ENCODE peak calls at places on chromosomes 1 and 21, in ten cellular contexts. One of them, this sample, is unnamed.

GRCh38 chr1:29393451-29393826 is 157.1 kb downstream of the PTPRU start:
- DNase-seq in fibroblast of the conjunctiva: no peak
- DNase-seq in effector memory CD4-positive, alpha-beta T cell: no peak
- DNase-seq in NCI-H1105 treated with DMSO at 0.1 percent for 48 hours: no peak
- DNase-seq in CD4-positive, alpha-beta T cell: no peak
- DNase-seq in activated CD4-positive, CD25-positive, alpha-beta regulatory T cell: no peak
- DNase-seq in HFF-Myc: no peak
- DNase-seq in central memory CD4-positive, alpha-beta T cell: no peak
- DNase-seq in epithelial cell of proximal tubule: no peak
- DNase-seq in HL-60: no peak
- DNase-seq in this sample: no peak

GRCh38 chr1:190563230-190563629 is 85.6 kb upstream of the BRINP3 start:
- DNase-seq in fibroblast of the conjunctiva: no peak
- DNase-seq in effector memory CD4-positive, alpha-beta T cell: no peak
- DNase-seq in NCI-H1105 treated with DMSO at 0.1 percent for 48 hours: no peak
- DNase-seq in CD4-positive, alpha-beta T cell: no peak
- DNase-seq in activated CD4-positive, CD25-positive, alpha-beta regulatory T cell: no peak
- DNase-seq in HFF-Myc: no peak
- DNase-seq in central memory CD4-positive, alpha-beta T cell: no peak
- DNase-seq in epithelial cell of proximal tubule: no peak
- DNase-seq in HL-60: no peak
- DNase-seq in this sample: no peak

GRCh38 chr1:108747128-108747827 is 804 bp downstream of the STXBP3 start:
- DNase-seq in fibroblast of the conjunctiva: peak
- DNase-seq in effector memory CD4-positive, alpha-beta T cell: peak
- DNase-seq in NCI-H1105 treated with DMSO at 0.1 percent for 48 hours: peak
- DNase-seq in CD4-positive, alpha-beta T cell: peak
- DNase-seq in activated CD4-positive, CD25-positive, alpha-beta regulatory T cell: no peak
- DNase-seq in HFF-Myc: peak
- DNase-seq in central memory CD4-positive, alpha-beta T cell: peak
- DNase-seq in epithelial cell of proximal tubule: peak
- DNase-seq in HL-60: peak
- DNase-seq in this sample: peak

GRCh38 chr1:192809286-192810252 is 730 bp downstream of the RGS2 start:
- DNase-seq in fibroblast of the conjunctiva: no peak
- DNase-seq in effector memory CD4-positive, alpha-beta T cell: peak
- DNase-seq in NCI-H1105 treated with DMSO at 0.1 percent for 48 hours: peak
- DNase-seq in CD4-positive, alpha-beta T cell: peak
- DNase-seq in activated CD4-positive, CD25-positive, alpha-beta regulatory T cell: no peak
- DNase-seq in HFF-Myc: no peak
- DNase-seq in central memory CD4-positive, alpha-beta T cell: peak
- DNase-seq in epithelial cell of proximal tubule: no peak
- DNase-seq in HL-60: peak
- DNase-seq in this sample: peak

GRCh38 chr21:41763398-41763931 is 3.4 kb downstream of the RIPK4 start:
- DNase-seq in fibroblast of the conjunctiva: no peak
- DNase-seq in effector memory CD4-positive, alpha-beta T cell: no peak
- DNase-seq in NCI-H1105 treated with DMSO at 0.1 percent for 48 hours: no peak
- DNase-seq in CD4-positive, alpha-beta T cell: no peak
- DNase-seq in activated CD4-positive, CD25-positive, alpha-beta regulatory T cell: no peak
- DNase-seq in HFF-Myc: no peak
- DNase-seq in central memory CD4-positive, alpha-beta T cell: no peak
- DNase-seq in epithelial cell of proximal tubule: no peak
- DNase-seq in HL-60: no peak
- DNase-seq in this sample: no peak

GRCh38 chr1:52677407-52677806 is 20.7 kb downstream of the COA7 start:
- DNase-seq in fibroblast of the conjunctiva: no peak
- DNase-seq in effector memory CD4-positive, alpha-beta T cell: no peak
- DNase-seq in NCI-H1105 treated with DMSO at 0.1 percent for 48 hours: no peak
- DNase-seq in CD4-positive, alpha-beta T cell: no peak
- DNase-seq in activated CD4-positive, CD25-positive, alpha-beta regulatory T cell: no peak
- DNase-seq in HFF-Myc: no peak
- DNase-seq in central memory CD4-positive, alpha-beta T cell: no peak
- DNase-seq in epithelial cell of proximal tubule: no peak
- DNase-seq in HL-60: peak
- DNase-seq in this sample: no peak

GRCh38 chr1:184686540-184686939 is 68.1 kb downstream of the EDEM3 start:
- DNase-seq in fibroblast of the conjunctiva: peak
- DNase-seq in effector memory CD4-positive, alpha-beta T cell: no peak
- DNase-seq in NCI-H1105 treated with DMSO at 0.1 percent for 48 hours: peak
- DNase-seq in CD4-positive, alpha-beta T cell: no peak
- DNase-seq in activated CD4-positive, CD25-positive, alpha-beta regulatory T cell: no peak
- DNase-seq in HFF-Myc: no peak
- DNase-seq in central memory CD4-positive, alpha-beta T cell: no peak
- DNase-seq in epithelial cell of proximal tubule: peak
- DNase-seq in HL-60: no peak
- DNase-seq in this sample: no peak

GRCh38 chr21:29487154-29487553 is 188.4 kb downstream of the BACH1 start:
- DNase-seq in fibroblast of the conjunctiva: no peak
- DNase-seq in effector memory CD4-positive, alpha-beta T cell: no peak
- DNase-seq in NCI-H1105 treated with DMSO at 0.1 percent for 48 hours: no peak
- DNase-seq in CD4-positive, alpha-beta T cell: no peak
- DNase-seq in activated CD4-positive, CD25-positive, alpha-beta regulatory T cell: no peak
- DNase-seq in HFF-Myc: no peak
- DNase-seq in central memory CD4-positive, alpha-beta T cell: no peak
- DNase-seq in epithelial cell of proximal tubule: no peak
- DNase-seq in HL-60: no peak
- DNase-seq in this sample: no peak

GRCh38 chr1:6635910-6636760 is 11.5 kb downstream of the THAP3 start:
- DNase-seq in fibroblast of the conjunctiva: no peak
- DNase-seq in effector memory CD4-positive, alpha-beta T cell: no peak
- DNase-seq in NCI-H1105 treated with DMSO at 0.1 percent for 48 hours: no peak
- DNase-seq in CD4-positive, alpha-beta T cell: no peak
- DNase-seq in activated CD4-positive, CD25-positive, alpha-beta regulatory T cell: no peak
- DNase-seq in HFF-Myc: no peak
- DNase-seq in central memory CD4-positive, alpha-beta T cell: no peak
- DNase-seq in epithelial cell of proximal tubule: no peak
- DNase-seq in HL-60: no peak
- DNase-seq in this sample: no peak

GRCh38 chr1:47188901-47189785 is 693 bp downstream of the PDZK1IP1 start:
- DNase-seq in fibroblast of the conjunctiva: no peak
- DNase-seq in effector memory CD4-positive, alpha-beta T cell: no peak
- DNase-seq in NCI-H1105 treated with DMSO at 0.1 percent for 48 hours: no peak
- DNase-seq in CD4-positive, alpha-beta T cell: no peak
- DNase-seq in activated CD4-positive, CD25-positive, alpha-beta regulatory T cell: no peak
- DNase-seq in HFF-Myc: no peak
- DNase-seq in central memory CD4-positive, alpha-beta T cell: no peak
- DNase-seq in epithelial cell of proximal tubule: no peak
- DNase-seq in HL-60: no peak
- DNase-seq in this sample: no peak

GRCh38 chr1:84145051-84145450 is 980 bp downstream of the PRKACB start:
- DNase-seq in fibroblast of the conjunctiva: no peak
- DNase-seq in effector memory CD4-positive, alpha-beta T cell: peak
- DNase-seq in NCI-H1105 treated with DMSO at 0.1 percent for 48 hours: no peak
- DNase-seq in CD4-positive, alpha-beta T cell: no peak
- DNase-seq in activated CD4-positive, CD25-positive, alpha-beta regulatory T cell: no peak
- DNase-seq in HFF-Myc: no peak
- DNase-seq in central memory CD4-positive, alpha-beta T cell: peak
- DNase-seq in epithelial cell of proximal tubule: no peak
- DNase-seq in HL-60: peak
- DNase-seq in this sample: no peak

GRCh38 chr1:53878492-53879105 is 11.0 kb downstream of the YIPF1 start:
- DNase-seq in fibroblast of the conjunctiva: peak
- DNase-seq in effector memory CD4-positive, alpha-beta T cell: no peak
- DNase-seq in NCI-H1105 treated with DMSO at 0.1 percent for 48 hours: peak
- DNase-seq in CD4-positive, alpha-beta T cell: no peak
- DNase-seq in activated CD4-positive, CD25-positive, alpha-beta regulatory T cell: no peak
- DNase-seq in HFF-Myc: peak
- DNase-seq in central memory CD4-positive, alpha-beta T cell: no peak
- DNase-seq in epithelial cell of proximal tubule: no peak
- DNase-seq in HL-60: peak
- DNase-seq in this sample: no peak

This sample was measured in T-helper 22 cell.